ENCODE peak calls at places on chromosomes 5 and 9, in nine cellular contexts. One of them, this sample, is unnamed.

GRCh38 chr9:93701494-93702218 is 125.3 kb downstream of the PHF2 start:
- DNase-seq in GM23338: no peak
- DNase-seq in tibial artery: no peak
- DNase-seq in heart left ventricle: no peak
- DNase-seq in esophagus squamous epithelium: no peak
- DNase-seq in transverse colon: no peak
- DNase-seq in H9: peak; percentile 15
- DNase-seq in HL-60: no peak
- DNase-seq in lung: no peak
- DNase-seq in this sample: no peak

GRCh38 chr5:135269224-135269623 is 129.8 kb downstream of the MACROH2A1 start:
- DNase-seq in H9: no peak
- DNase-seq in GM23338: no peak
- DNase-seq in esophagus squamous epithelium: no peak
- DNase-seq in HL-60: no peak
- DNase-seq in transverse colon: no peak
- DNase-seq in tibial artery: no peak
- DNase-seq in heart left ventricle: no peak
- DNase-seq in lung: no peak
- DNase-seq in this sample: no peak

GRCh38 chr9:34710023-34710422 is at the start of gene CCL21:
- DNase-seq in esophagus squamous epithelium: no peak
- DNase-seq in HL-60: no peak
- DNase-seq in heart left ventricle: peak; percentile 87
- DNase-seq in GM23338: no peak
- DNase-seq in tibial artery: no peak
- DNase-seq in H9: no peak
- DNase-seq in lung: no peak
- DNase-seq in transverse colon: no peak
- DNase-seq in this sample: no peak

GRCh38 chr9:99326112-99326916 is 104.2 kb downstream of the SEC61B start:
- DNase-seq in esophagus squamous epithelium: no peak
- DNase-seq in transverse colon: no peak
- DNase-seq in HL-60: peak; percentile 25
- DNase-seq in GM23338: peak; percentile 42
- DNase-seq in H9: peak; percentile 39
- DNase-seq in lung: no peak
- DNase-seq in tibial artery: no peak
- DNase-seq in heart left ventricle: no peak
- DNase-seq in this sample: no peak

GRCh38 chr9:8823131-8823895 is 1023.7 kb upstream of the DMAC1 start:
- DNase-seq in H9: no peak
- DNase-seq in lung: no peak
- DNase-seq in GM23338: no peak
- DNase-seq in heart left ventricle: no peak
- DNase-seq in transverse colon: no peak
- DNase-seq in HL-60: no peak
- DNase-seq in esophagus squamous epithelium: no peak
- DNase-seq in tibial artery: no peak
- DNase-seq in this sample: no peak

GRCh38 chr5:21573915-21574314 is 1279.2 kb downstream of the CDH12 start:
- DNase-seq in HL-60: no peak
- DNase-seq in H9: no peak
- DNase-seq in esophagus squamous epithelium: no peak
- DNase-seq in lung: no peak
- DNase-seq in tibial artery: no peak
- DNase-seq in heart left ventricle: no peak
- DNase-seq in transverse colon: no peak
- DNase-seq in GM23338: no peak
- DNase-seq in this sample: no peak

GRCh38 chr9:96061293-96061987 is 185.9 kb downstream of the ERCC6L2 start:
- DNase-seq in heart left ventricle: no peak
- DNase-seq in lung: no peak
- DNase-seq in esophagus squamous epithelium: no peak
- DNase-seq in tibial artery: no peak
- DNase-seq in GM23338: peak; percentile 75
- DNase-seq in H9: peak; percentile 55
- DNase-seq in transverse colon: no peak
- DNase-seq in HL-60: peak; percentile 45
- DNase-seq in this sample: peak; percentile 46

GRCh38 chr5:149223081-149223848 is 48.4 kb upstream of the AFAP1L1 start:
- DNase-seq in GM23338: no peak
- DNase-seq in heart left ventricle: peak; percentile 39
- DNase-seq in H9: no peak
- DNase-seq in esophagus squamous epithelium: no peak
- DNase-seq in transverse colon: no peak
- DNase-seq in HL-60: no peak
- DNase-seq in tibial artery: no peak
- DNase-seq in lung: no peak
- DNase-seq in this sample: no peak

GRCh38 chr9:88425538-88425950 is 37.3 kb downstream of the SPIN1 start:
- DNase-seq in tibial artery: no peak
- DNase-seq in heart left ventricle: no peak
- DNase-seq in transverse colon: no peak
- DNase-seq in HL-60: no peak
- DNase-seq in esophagus squamous epithelium: no peak
- DNase-seq in H9: no peak
- DNase-seq in GM23338: peak; percentile 16
- DNase-seq in lung: no peak
- DNase-seq in this sample: no peak

GRCh38 chr9:132670816-132671371 is 630 bp downstream of the GTF3C4 start:
- DNase-seq in HL-60: no peak
- DNase-seq in heart left ventricle: peak; percentile 41
- DNase-seq in esophagus squamous epithelium: no peak
- DNase-seq in H9: peak; percentile 57
- DNase-seq in lung: no peak
- DNase-seq in GM23338: peak; percentile 80
- DNase-seq in tibial artery: peak; percentile 64
- DNase-seq in transverse colon: peak; percentile 24
- DNase-seq in this sample: peak; percentile 47

GRCh38 chr5:124906339-124907097 is 160.1 kb upstream of the ZNF608 start:
- DNase-seq in transverse colon: peak; percentile 62
- DNase-seq in tibial artery: peak; percentile 87
- DNase-seq in lung: peak; percentile 46
- DNase-seq in H9: no peak
- DNase-seq in GM23338: peak; percentile 59
- DNase-seq in heart left ventricle: peak; percentile 81
- DNase-seq in HL-60: no peak
- DNase-seq in esophagus squamous epithelium: no peak
- DNase-seq in this sample: no peak

GRCh38 chr5:78405820-78406750 is 45.7 kb downstream of the SCAMP1 start:
- DNase-seq in tibial artery: no peak
- DNase-seq in GM23338: no peak
- DNase-seq in esophagus squamous epithelium: no peak
- DNase-seq in transverse colon: no peak
- DNase-seq in lung: no peak
- DNase-seq in heart left ventricle: no peak
- DNase-seq in H9: no peak
- DNase-seq in HL-60: no peak
- DNase-seq in this sample: no peak

GRCh38 chr5:72776684-72777083 is 39.8 kb upstream of the TNPO1 start:
- DNase-seq in esophagus squamous epithelium: no peak
- DNase-seq in HL-60: no peak
- DNase-seq in H9: no peak
- DNase-seq in heart left ventricle: no peak
- DNase-seq in tibial artery: no peak
- DNase-seq in transverse colon: no peak
- DNase-seq in GM23338: peak; percentile 7
- DNase-seq in lung: no peak
- DNase-seq in this sample: no peak

GRCh38 chr5:11681796-11682195 is 222.4 kb downstream of the CTNND2 start:
- DNase-seq in H9: no peak
- DNase-seq in transverse colon: no peak
- DNase-seq in HL-60: no peak
- DNase-seq in lung: no peak
- DNase-seq in GM23338: no peak
- DNase-seq in tibial artery: no peak
- DNase-seq in heart left ventricle: no peak
- DNase-seq in esophagus squamous epithelium: no peak
- DNase-seq in this sample: no peak

GRCh38 chr5:108484035-108484434 is 102.1 kb upstream of the FBXL17 start:
- DNase-seq in transverse colon: no peak
- DNase-seq in H9: no peak
- DNase-seq in esophagus squamous epithelium: no peak
- DNase-seq in lung: no peak
- DNase-seq in heart left ventricle: no peak
- DNase-seq in tibial artery: no peak
- DNase-seq in HL-60: no peak
- DNase-seq in GM23338: no peak
- DNase-seq in this sample: no peak

DNA sequence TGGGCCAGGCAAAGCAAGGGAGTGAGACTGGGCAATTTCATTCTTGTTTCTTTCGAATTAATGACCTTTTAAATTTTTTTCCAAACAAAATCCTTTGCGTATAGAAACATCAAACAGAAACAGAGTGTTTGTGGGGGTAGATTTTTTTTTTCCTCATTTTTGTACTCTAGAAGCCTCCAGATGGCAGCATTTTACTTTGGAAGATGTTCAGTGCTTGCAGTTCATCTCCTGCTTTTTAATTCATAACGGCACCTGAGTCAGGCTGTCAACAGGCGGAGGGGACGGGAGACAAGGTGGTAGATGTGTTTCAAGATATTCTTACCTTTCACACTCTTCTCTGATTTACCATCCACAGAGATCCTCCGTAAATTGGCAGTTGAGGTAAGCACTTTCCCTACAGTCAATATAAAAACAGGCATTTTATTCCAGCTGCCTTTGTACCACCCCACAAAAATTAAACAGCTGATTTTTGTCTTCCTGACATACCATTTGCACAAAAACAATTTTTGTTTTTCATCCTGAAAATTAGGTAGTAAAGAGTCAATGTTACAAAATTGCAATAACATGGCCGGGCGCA is 99.5 kb upstream of the FBXL17 start:
- DNase-seq in tibial artery: no peak
- DNase-seq in HL-60: no peak
- DNase-seq in heart left ventricle: no peak
- DNase-seq in transverse colon: no peak
- DNase-seq in H9: peak; percentile 37
- DNase-seq in GM23338: peak; percentile 76
- DNase-seq in esophagus squamous epithelium: no peak
- DNase-seq in lung: no peak
- DNase-seq in this sample: no peak
- TF ChIP-seq CTCF in tibial artery: no peak
- TF ChIP-seq CTCF in HL-60: no peak
- TF ChIP-seq CTCF in heart left ventricle: peak; percentile 21
- TF ChIP-seq CTCF in transverse colon: peak; percentile 15
- TF ChIP-seq CTCF in H9: peak; percentile 67
- TF ChIP-seq CTCF in GM23338: peak; percentile 67
- TF ChIP-seq CTCF in esophagus squamous epithelium: no peak
- TF ChIP-seq CTCF in lung: peak; percentile 2
- TF ChIP-seq CTCF in this sample: no peak

GRCh38 chr9:130714586-130715110 is 21.1 kb downstream of the EXOSC2 start:
- DNase-seq in heart left ventricle: no peak
- DNase-seq in GM23338: no peak
- DNase-seq in H9: no peak
- DNase-seq in lung: no peak
- DNase-seq in transverse colon: no peak
- DNase-seq in esophagus squamous epithelium: no peak
- DNase-seq in tibial artery: no peak
- DNase-seq in HL-60: no peak
- DNase-seq in this sample: no peak
- H3K27ac ChIP-seq in heart left ventricle: peak overlapping the region; percentile 97
- H3K27ac ChIP-seq in GM23338: no peak overlapping the region
- H3K27ac ChIP-seq in H9: no peak overlapping the region
- H3K27ac ChIP-seq in lung: no peak overlapping the region
- H3K27ac ChIP-seq in transverse colon: peak overlapping the region; percentile 96
- H3K27ac ChIP-seq in esophagus squamous epithelium: peak overlapping the region; percentile 97
- H3K27ac ChIP-seq in tibial artery: peak overlapping the region; percentile 98
- H3K27ac ChIP-seq in HL-60: no peak overlapping the region
- H3K27ac ChIP-seq in this sample: no peak overlapping the region

DNA sequence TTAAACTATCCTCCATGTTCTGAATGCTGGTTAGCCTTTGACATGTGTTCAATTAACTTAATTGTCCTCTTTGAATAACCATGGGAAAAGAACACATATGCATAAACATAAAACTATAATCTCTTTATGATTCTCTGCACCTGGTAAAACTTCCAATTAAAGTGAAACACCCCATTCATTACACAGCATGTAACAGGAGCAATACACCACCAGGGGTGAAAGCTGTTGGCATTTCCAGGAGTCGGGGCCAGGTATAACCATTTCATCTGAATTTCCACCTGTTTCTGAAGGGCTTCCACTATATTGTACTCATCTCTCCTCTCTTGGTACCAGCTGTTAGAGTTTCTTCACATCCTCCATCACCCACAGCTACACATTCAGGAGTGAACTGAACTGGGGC is 303.8 kb downstream of the EDIL3 start:
- DNase-seq in heart left ventricle: no peak
- DNase-seq in esophagus squamous epithelium: no peak
- DNase-seq in transverse colon: no peak
- DNase-seq in lung: no peak
- DNase-seq in GM23338: peak; percentile 21
- DNase-seq in H9: no peak
- DNase-seq in tibial artery: no peak
- DNase-seq in HL-60: no peak
- DNase-seq in this sample: no peak
- TF ChIP-seq CTCF in heart left ventricle: no peak
- TF ChIP-seq CTCF in esophagus squamous epithelium: no peak
- TF ChIP-seq CTCF in transverse colon: peak; percentile 23
- TF ChIP-seq CTCF in lung: no peak
- TF ChIP-seq CTCF in GM23338: peak; percentile 29
- TF ChIP-seq CTCF in H9: peak; percentile 41
- TF ChIP-seq CTCF in tibial artery: no peak
- TF ChIP-seq CTCF in HL-60: no peak
- TF ChIP-seq CTCF in this sample: no peak

GRCh38 chr5:154794525-154795234 is 39.5 kb downstream of the LARP1 start:
- DNase-seq in transverse colon: no peak
- DNase-seq in GM23338: no peak
- DNase-seq in tibial artery: no peak
- DNase-seq in H9: no peak
- DNase-seq in lung: no peak
- DNase-seq in esophagus squamous epithelium: no peak
- DNase-seq in heart left ventricle: no peak
- DNase-seq in HL-60: no peak
- DNase-seq in this sample: no peak

GRCh38 chr5:154797762-154798161 is 42.6 kb downstream of the LARP1 start:
- DNase-seq in GM23338: no peak
- DNase-seq in transverse colon: no peak
- DNase-seq in H9: no peak
- DNase-seq in tibial artery: no peak
- DNase-seq in HL-60: no peak
- DNase-seq in heart left ventricle: no peak
- DNase-seq in lung: no peak
- DNase-seq in esophagus squamous epithelium: no peak
- DNase-seq in this sample: no peak

GRCh38 chr5:154791535-154791934 is 36.4 kb downstream of the LARP1 start:
- DNase-seq in H9: no peak
- DNase-seq in transverse colon: no peak
- DNase-seq in lung: no peak
- DNase-seq in heart left ventricle: no peak
- DNase-seq in GM23338: no peak
- DNase-seq in esophagus squamous epithelium: no peak
- DNase-seq in tibial artery: no peak
- DNase-seq in HL-60: no peak
- DNase-seq in this sample: no peak

GRCh38 chr5:154795235-154795596 is 40.0 kb downstream of the LARP1 start:
- DNase-seq in H9: no peak
- DNase-seq in heart left ventricle: no peak
- DNase-seq in GM23338: no peak
- DNase-seq in tibial artery: no peak
- DNase-seq in HL-60: no peak
- DNase-seq in lung: no peak
- DNase-seq in esophagus squamous epithelium: no peak
- DNase-seq in transverse colon: no peak
- DNase-seq in this sample: no peak

GRCh38 chr5:154793599-154794524 is 38.7 kb downstream of the LARP1 start:
- DNase-seq in transverse colon: no peak
- DNase-seq in lung: no peak
- DNase-seq in GM23338: no peak
- DNase-seq in HL-60: no peak
- DNase-seq in heart left ventricle: no peak
- DNase-seq in H9: no peak
- DNase-seq in esophagus squamous epithelium: no peak
- DNase-seq in tibial artery: peak; percentile 60
- DNase-seq in this sample: no peak
- H3K27ac ChIP-seq in transverse colon: no peak overlapping the region
- H3K27ac ChIP-seq in lung: no peak overlapping the region
- H3K27ac ChIP-seq in GM23338: peak overlapping the region; percentile 83
- H3K27ac ChIP-seq in HL-60: no peak overlapping the region
- H3K27ac ChIP-seq in heart left ventricle: peak overlapping the region; percentile 24
- H3K27ac ChIP-seq in H9: no peak overlapping the region
- H3K27ac ChIP-seq in esophagus squamous epithelium: no peak overlapping the region
- H3K27ac ChIP-seq in tibial artery: peak overlapping the region; percentile 19
- H3K27ac ChIP-seq in this sample: no peak overlapping the region

This sample was measured in CD4-positive, alpha-beta T cell.